ENCODE peak calls at places on chromosomes 12 and 14, in six cellular contexts. I, J, R, X, P and Y are unnamed samples.

GRCh38 chr12:68169213-68169889 is 9.8 kb upstream of the IFNG start:
- DNase-seq in I (no peak), J (no peak), R (no peak), X (no peak), P (no peak), Y (no peak)

GRCh38 chr14:102675396-102675795 is 82.9 kb downstream of the RCOR1 start:
- DNase-seq in I (peak), J (no peak), R (no peak), X (no peak), P (no peak), Y (peak)

GRCh38 chr12:113127791-113128199 is 7.8 kb downstream of the RASAL1 start:
- DNase-seq in I (no peak), J (no peak), R (no peak), X (no peak), P (no peak), Y (no peak)

GRCh38 chr14:77151918-77152588 is 10.5 kb upstream of the ZDHHC22 start:
- DNase-seq in I (peak), J (no peak), R (no peak), X (peak), P (no peak), Y (peak)

GRCh38 chr12:91990525-91990924 is 155.1 kb downstream of the BTG1 start:
- DNase-seq in I (no peak), J (no peak), R (no peak), X (peak), P (no peak), Y (no peak)

GRCh38 chr14:100819829-100820475 is 6.0 kb upstream of the MEG3 start:
- DNase-seq in I (no peak), J (no peak), R (no peak), X (no peak), P (no peak), Y (no peak)

GRCh38 chr12:90233168-90234100 is 524.8 kb upstream of the ATP2B1 start:
- DNase-seq in I (no peak), J (no peak), R (no peak), X (peak), P (no peak), Y (peak)

GRCh38 chr12:131847456-131847855 is 19.3 kb downstream of the MMP17 start:
- DNase-seq in I (no peak), J (no peak), R (no peak), X (no peak), P (no peak), Y (no peak)

GRCh38 chr12:32548691-32549412 is 130.2 kb upstream of the DNM1L start:
- DNase-seq in I (no peak), J (peak), R (no peak), X (peak), P (peak), Y (no peak)

GRCh38 chr12:3545121-3545796 is 54.3 kb downstream of the PRMT8 start:
- DNase-seq in I (peak), J (no peak), R (peak), X (no peak), P (no peak), Y (peak)

GRCh38 chr14:48546996-48547395 is 871.6 kb upstream of the MDGA2 start:
- DNase-seq in I (peak), J (no peak), R (no peak), X (no peak), P (no peak), Y (no peak)

GRCh38 chr14:36973806-36974442 is 198.5 kb downstream of the SLC25A21 start:
- DNase-seq in I (peak), J (no peak), R (no peak), X (peak), P (no peak), Y (peak)

GRCh38 chr14:90846511-90846910 is 30.3 kb upstream of the TTC7B start:
- DNase-seq in I (peak), J (no peak), R (no peak), X (no peak), P (no peak), Y (peak)

GRCh38 chr14:100673085-100673806 is 53.4 kb upstream of the DLK1 start:
- DNase-seq in I (peak), J (peak), R (no peak), X (no peak), P (no peak), Y (no peak)

GRCh38 chr12:50734409-50735263 is 29.3 kb upstream of the ATF1 start:
- DNase-seq in I (peak), J (no peak), R (no peak), X (peak), P (no peak), Y (no peak)

GRCh38 chr12:10052111-10052913 is 21.8 kb downstream of the CLEC9A start:
- DNase-seq in I (no peak), J (no peak), R (no peak), X (no peak), P (no peak), Y (no peak)

GRCh38 chr12:7210642-7211151 is 21.2 kb downstream of the PEX5 start:
- DNase-seq in I (no peak), J (no peak), R (no peak), X (no peak), P (no peak), Y (no peak)

GRCh38 chr12:52050116-52050770 is 999 bp upstream of the NR4A1 start:
- DNase-seq in I (no peak), J (peak), R (no peak), X (no peak), P (no peak), Y (no peak)

GRCh38 chr12:75329918-75330826 is at the start of gene CAPS2:
- DNase-seq in I (peak), J (peak), R (peak), X (peak), P (peak), Y (peak)

GRCh38 chr14:96120941-96121340 is 81.8 kb downstream of the C14orf132 start:
- DNase-seq in I (no peak), J (no peak), R (no peak), X (no peak), P (no peak), Y (no peak)

GRCh38 chr12:81369175-81369574 is 291.3 kb downstream of the ACSS3 start:
- DNase-seq in I (no peak), J (no peak), R (no peak), X (no peak), P (no peak), Y (no peak)

GRCh38 chr14:99595524-99595923 is 8.5 kb downstream of the CCDC85C start:
- DNase-seq in I (no peak), J (no peak), R (no peak), X (no peak), P (no peak), Y (no peak)

GRCh38 chr12:112716099-112717093 is 75.2 kb upstream of the RPH3A start:
- DNase-seq in I (no peak), J (no peak), R (no peak), X (peak), P (no peak), Y (peak)

GRCh38 chr14:106094654-106095189 is 568.3 kb downstream of the TMEM121 start:
- DNase-seq in I (no peak), J (peak), R (no peak), X (no peak), P (no peak), Y (no peak)

GRCh38 chr12:106113042-106113441 is 25.7 kb downstream of the NUAK1 start:
- DNase-seq in I (peak), J (no peak), R (no peak), X (peak), P (no peak), Y (peak)

GRCh38 chr14:101598159-101598558 is 36.9 kb downstream of the DIO3 start:
- DNase-seq in I (no peak), J (no peak), R (peak), X (no peak), P (no peak), Y (no peak)

GRCh38 chr12:109302358-109302757 is 6.7 kb downstream of the FOXN4 start:
- DNase-seq in I (peak), J (no peak), R (no peak), X (peak), P (no peak), Y (no peak)
- TF ChIP-seq CTCF in I (peak), J (no peak), R (no peak), X (no peak), P (no peak), Y (peak)

DNA sequence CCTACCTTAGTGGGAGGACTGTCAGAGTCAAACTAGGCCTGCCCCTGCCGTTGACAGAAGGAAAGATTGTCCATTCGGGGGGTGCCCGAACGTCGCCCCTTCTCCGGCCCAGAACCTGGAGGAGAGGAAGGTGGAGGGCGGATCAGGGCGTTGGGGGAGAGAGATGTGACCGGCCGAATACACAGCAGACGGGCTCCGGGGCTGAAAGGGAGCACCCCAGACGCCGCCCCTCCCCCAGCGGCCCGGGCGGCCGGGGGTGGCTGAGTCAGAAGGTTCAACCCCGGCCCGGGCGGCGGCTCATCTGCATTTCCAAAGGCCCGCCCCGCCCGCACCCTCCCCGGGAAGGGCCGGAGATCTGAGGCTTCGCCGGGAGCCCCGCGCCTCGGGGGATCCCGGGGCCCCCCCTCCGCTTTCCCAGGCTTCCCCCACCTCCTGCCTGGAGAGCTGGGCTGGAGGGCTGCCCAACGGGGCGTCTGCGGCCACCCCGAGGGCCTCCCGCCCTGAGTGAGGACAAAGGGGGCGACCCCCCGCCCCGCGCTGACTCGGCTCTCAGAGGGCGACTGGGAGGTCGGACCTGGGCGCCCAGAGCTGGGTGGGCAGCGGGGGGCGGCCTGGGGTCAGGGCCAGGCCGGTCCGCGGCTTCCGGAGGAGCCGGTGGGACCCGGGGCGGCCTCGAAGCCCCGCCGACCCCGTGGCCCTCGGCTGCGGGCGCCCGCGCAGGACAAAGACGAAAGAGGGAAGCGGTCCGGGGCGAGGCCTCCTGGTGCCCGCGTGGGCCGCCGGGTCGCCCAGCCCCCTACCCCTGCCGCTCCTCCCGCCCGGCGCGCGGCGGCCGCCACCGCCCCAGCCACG is 3.7 kb upstream of the SETD1B start:
- DNase-seq in I (peak), J (peak), R (no peak), X (peak), P (peak), Y (peak)
- TF ChIP-seq CTCF in I (no peak), J (no peak), R (no peak), X (no peak), P (no peak), Y (no peak)

GRCh38 chr12:111394480-111394879 is 11.2 kb upstream of the SH2B3 start:
- DNase-seq in I (no peak), J (no peak), R (no peak), X (no peak), P (no peak), Y (no peak)
- TF ChIP-seq CTCF in I (no peak), J (no peak), R (no peak), X (no peak), P (no peak), Y (no peak)

GRCh38 chr12:114627393-114627792 is 56.6 kb downstream of the TBX3 start:
- DNase-seq in I (no peak), J (no peak), R (no peak), X (no peak), P (no peak), Y (no peak)

GRCh38 chr12:114623737-114624136 is 60.2 kb downstream of the TBX3 start:
- DNase-seq in I (no peak), J (no peak), R (no peak), X (peak), P (no peak), Y (no peak)

GRCh38 chr12:114628199-114628598 is 55.8 kb downstream of the TBX3 start:
- DNase-seq in I (no peak), J (no peak), R (no peak), X (no peak), P (no peak), Y (peak)

GRCh38 chr12:114631242-114631641 is 52.7 kb downstream of the TBX3 start:
- DNase-seq in I (no peak), J (no peak), R (no peak), X (no peak), P (no peak), Y (no peak)

DNA sequence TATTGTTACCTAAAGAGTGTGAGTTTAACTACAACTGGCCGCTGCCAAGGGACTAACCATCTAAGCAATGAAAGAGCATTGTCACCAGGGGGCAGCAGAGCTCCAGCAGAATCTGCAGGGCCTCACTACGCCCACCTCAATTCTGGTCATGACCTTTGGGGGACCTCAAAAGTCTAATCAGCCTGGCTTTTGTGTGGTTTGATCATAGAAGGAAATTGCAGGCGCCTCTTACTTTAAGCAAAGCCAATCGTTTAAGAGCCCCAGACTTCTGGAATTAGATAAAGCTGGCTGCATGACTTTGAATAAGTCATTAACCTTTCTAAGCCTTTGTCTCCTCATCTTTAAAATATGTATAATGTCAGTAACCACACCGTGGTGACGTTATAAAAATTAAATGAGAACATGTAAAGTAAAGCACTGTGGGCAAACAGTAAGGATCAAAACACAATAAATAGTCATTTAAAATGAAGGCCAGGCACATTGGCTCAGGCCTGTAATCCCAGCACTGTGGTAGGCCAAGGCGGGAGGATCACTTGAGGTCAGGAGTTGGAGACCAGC is 58.6 kb downstream of the TBX3 start:
- DNase-seq in I (peak), J (peak), R (no peak), X (peak), P (no peak), Y (peak)
- TF ChIP-seq CTCF in I (peak), J (no peak), R (peak), X (peak), P (no peak), Y (peak)

DNA sequence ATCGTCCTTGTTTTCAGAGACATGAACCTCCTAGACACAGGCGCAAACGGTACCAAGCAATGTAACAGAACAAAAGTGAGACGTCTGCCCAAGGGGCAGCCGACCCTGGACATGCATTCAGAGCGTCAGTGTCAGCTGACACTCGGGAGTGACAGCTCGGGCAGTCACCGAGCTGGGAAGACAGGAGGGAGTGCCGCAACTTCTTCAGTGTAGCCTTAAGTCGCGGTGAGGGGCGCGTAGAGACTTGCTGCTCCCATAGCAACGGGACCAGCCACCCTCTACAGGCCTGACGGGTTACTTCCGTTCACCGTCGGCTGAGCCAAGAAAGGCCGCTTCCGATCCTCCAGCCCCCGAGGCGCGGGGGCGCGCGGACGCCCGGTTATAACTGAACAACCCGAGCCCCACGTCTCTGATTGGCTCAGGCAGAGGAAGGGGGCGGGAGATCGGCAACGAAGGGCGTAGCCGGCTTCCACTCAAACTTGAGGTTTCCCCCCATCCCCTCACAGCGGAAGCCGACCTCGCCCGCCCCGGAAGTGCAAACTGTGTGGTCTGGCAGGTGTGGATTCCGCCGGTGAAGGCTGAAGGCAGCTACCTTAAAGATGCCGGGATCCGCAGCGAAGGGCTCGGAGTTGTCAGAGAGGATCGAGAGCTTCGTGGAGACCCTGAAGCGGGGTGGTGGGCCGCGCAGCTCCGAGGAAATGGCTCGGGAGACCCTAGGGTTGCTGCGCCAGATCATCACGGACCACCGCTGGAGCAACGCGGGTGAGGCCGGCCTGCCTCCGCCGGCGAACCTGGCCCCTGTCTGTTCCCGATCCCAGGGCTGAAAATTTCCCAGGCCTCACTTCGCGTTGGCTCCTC is at the start of gene EIF2B2:
- DNase-seq in I (peak), J (peak), R (peak), X (peak), P (peak), Y (peak)
- TF ChIP-seq CTCF in I (no peak), J (peak), R (peak), X (no peak), P (peak), Y (no peak)